ENCODE peak calls at places on chromosomes 3 and 15, in six cellular contexts. One of them, this sample, is unnamed.

GRCh38 chr15:90266485-90266884 is 1.0 kb downstream of the NGRN start:
- DNase-seq in M059J: peak
- DNase-seq in H7: no peak
- DNase-seq in Caco-2: no peak
- DNase-seq in CD8-positive, alpha-beta memory T cell: peak
- DNase-seq in T-helper 2 cell: peak
- DNase-seq in this sample: no peak

GRCh38 chr3:196519738-196520122 is 4.6 kb upstream of the SMCO1 start:
- DNase-seq in M059J: no peak
- DNase-seq in T-helper 2 cell: no peak
- DNase-seq in H7: no peak
- DNase-seq in CD8-positive, alpha-beta memory T cell: no peak
- DNase-seq in Caco-2: peak
- DNase-seq in this sample: no peak

GRCh38 chr15:51924146-51925068 is 47.2 kb downstream of the LEO1 start:
- DNase-seq in T-helper 2 cell: no peak
- DNase-seq in CD8-positive, alpha-beta memory T cell: no peak
- DNase-seq in Caco-2: peak
- DNase-seq in H7: peak
- DNase-seq in M059J: no peak
- DNase-seq in this sample: no peak

GRCh38 chr3:43906847-43907507 is 216.2 kb downstream of the ABHD5 start:
- DNase-seq in Caco-2: no peak
- DNase-seq in T-helper 2 cell: no peak
- DNase-seq in CD8-positive, alpha-beta memory T cell: no peak
- DNase-seq in H7: no peak
- DNase-seq in M059J: no peak
- DNase-seq in this sample: no peak

GRCh38 chr3:183329543-183329942 is 76.5 kb downstream of the B3GNT5 start:
- DNase-seq in T-helper 2 cell: no peak
- DNase-seq in M059J: no peak
- DNase-seq in H7: no peak
- DNase-seq in CD8-positive, alpha-beta memory T cell: no peak
- DNase-seq in Caco-2: no peak
- DNase-seq in this sample: no peak

GRCh38 chr3:47406762-47407149 is 25.9 kb downstream of the PTPN23 start:
- DNase-seq in CD8-positive, alpha-beta memory T cell: no peak
- DNase-seq in T-helper 2 cell: no peak
- DNase-seq in M059J: no peak
- DNase-seq in H7: peak
- DNase-seq in Caco-2: no peak
- DNase-seq in this sample: no peak

GRCh38 chr3:112504123-112504522 is 4.9 kb upstream of the BTLA start:
- DNase-seq in CD8-positive, alpha-beta memory T cell: no peak
- DNase-seq in M059J: no peak
- DNase-seq in H7: no peak
- DNase-seq in T-helper 2 cell: no peak
- DNase-seq in Caco-2: no peak
- DNase-seq in this sample: no peak

GRCh38 chr3:130627143-130627849 is 110.3 kb downstream of the COL6A6 start:
- DNase-seq in M059J: no peak
- DNase-seq in T-helper 2 cell: no peak
- DNase-seq in H7: no peak
- DNase-seq in CD8-positive, alpha-beta memory T cell: no peak
- DNase-seq in Caco-2: no peak
- DNase-seq in this sample: no peak

GRCh38 chr15:91852741-91853500 is 587 bp upstream of the SLCO3A1 start:
- DNase-seq in M059J: peak
- DNase-seq in H7: peak
- DNase-seq in Caco-2: peak
- DNase-seq in CD8-positive, alpha-beta memory T cell: peak
- DNase-seq in T-helper 2 cell: peak
- DNase-seq in this sample: no peak